ENCODE peak calls at places on chromosomes 6 and 20, in four cellular contexts. One of them, this sample, is unnamed.

GRCh38 chr20:48875914-48876240 is 45.6 kb upstream of the ARFGEF2 start:
- DNase-seq in endothelial cell: no peak
- DNase-seq in stimulated activated CD4-positive, alpha-beta T cell treated with anti-CD3 and anti-CD28 coated beads, Interleukin-4, amount 100 ng/mL, for 1 hour: no peak
- DNase-seq in lung microvascular endothelial cell: no peak
- DNase-seq in this sample: no peak

GRCh38 chr6:149454405-149454848 is 30.4 kb downstream of the ZC3H12D start:
- DNase-seq in endothelial cell: no peak
- DNase-seq in stimulated activated CD4-positive, alpha-beta T cell treated with anti-CD3 and anti-CD28 coated beads, Interleukin-4, amount 100 ng/mL, for 1 hour: no peak
- DNase-seq in lung microvascular endothelial cell: peak
- DNase-seq in this sample: no peak

GRCh38 chr20:39611901-39612300 is 649.8 kb downstream of the DHX35 start:
- DNase-seq in endothelial cell: no peak
- DNase-seq in stimulated activated CD4-positive, alpha-beta T cell treated with anti-CD3 and anti-CD28 coated beads, Interleukin-4, amount 100 ng/mL, for 1 hour: no peak
- DNase-seq in lung microvascular endothelial cell: no peak
- DNase-seq in this sample: no peak

GRCh38 chr20:50314936-50315335 is 124.3 kb downstream of the CEBPB start:
- DNase-seq in stimulated activated CD4-positive, alpha-beta T cell treated with anti-CD3 and anti-CD28 coated beads, Interleukin-4, amount 100 ng/mL, for 1 hour: no peak
- DNase-seq in endothelial cell: no peak
- DNase-seq in lung microvascular endothelial cell: no peak
- DNase-seq in this sample: no peak

GRCh38 chr6:128964233-128964755 is 81.4 kb downstream of the LAMA2 start:
- DNase-seq in lung microvascular endothelial cell: no peak
- DNase-seq in endothelial cell: no peak
- DNase-seq in stimulated activated CD4-positive, alpha-beta T cell treated with anti-CD3 and anti-CD28 coated beads, Interleukin-4, amount 100 ng/mL, for 1 hour: no peak
- DNase-seq in this sample: no peak

GRCh38 chr6:138817799-138818198 is 21.9 kb downstream of the ECT2L start:
- DNase-seq in endothelial cell: no peak
- DNase-seq in lung microvascular endothelial cell: no peak
- DNase-seq in stimulated activated CD4-positive, alpha-beta T cell treated with anti-CD3 and anti-CD28 coated beads, Interleukin-4, amount 100 ng/mL, for 1 hour: no peak
- DNase-seq in this sample: no peak

GRCh38 chr6:115717472-115717871 is 343.2 kb downstream of the FRK start:
- DNase-seq in lung microvascular endothelial cell: no peak
- DNase-seq in stimulated activated CD4-positive, alpha-beta T cell treated with anti-CD3 and anti-CD28 coated beads, Interleukin-4, amount 100 ng/mL, for 1 hour: no peak
- DNase-seq in endothelial cell: no peak
- DNase-seq in this sample: no peak

GRCh38 chr6:163516908-163517307 is 102.4 kb downstream of the QKI start:
- DNase-seq in endothelial cell: no peak
- DNase-seq in lung microvascular endothelial cell: no peak
- DNase-seq in stimulated activated CD4-positive, alpha-beta T cell treated with anti-CD3 and anti-CD28 coated beads, Interleukin-4, amount 100 ng/mL, for 1 hour: no peak
- DNase-seq in this sample: no peak

GRCh38 chr6:97095466-97095865 is 170.9 kb downstream of the KLHL32 start:
- DNase-seq in lung microvascular endothelial cell: no peak
- DNase-seq in stimulated activated CD4-positive, alpha-beta T cell treated with anti-CD3 and anti-CD28 coated beads, Interleukin-4, amount 100 ng/mL, for 1 hour: no peak
- DNase-seq in endothelial cell: no peak
- DNase-seq in this sample: no peak